ENCODE peak calls at places on chromosomes 3 and 15, in nine cellular contexts. G is lower leg skin; K is NCI-H774; T is naive thymus-derived CD8-positive, alpha-beta T cell; M is T follicular helper cell; J is EH; A is CD8-positive, alpha-beta memory T cell; N is HT1080; F is astrocyte of the spinal cord. Q is an unnamed sample.

GRCh38 chr3:37944243-37944955 is 46.2 kb upstream of the VILL start:
- DNase-seq in T (no peak), N (no peak), K (no peak), G (no peak), A (no peak), F (no peak), M (no peak), J (no peak), Q (no peak)

GRCh38 chr3:34284959-34285358 is 486.5 kb downstream of the PDCD6IP start:
- DNase-seq in F (no peak), A (no peak), G (no peak), M (no peak), N (no peak), J (no peak), T (no peak), K (no peak), Q (no peak)

GRCh38 chr15:80608688-80609087 is 86.4 kb upstream of the ABHD17C start:
- DNase-seq in G (no peak), F (no peak), T (no peak), J (no peak), N (no peak), A (no peak), M (no peak), K (no peak), Q (no peak)

GRCh38 chr3:53776494-53777101 is 69.6 kb downstream of the CHDH start:
- DNase-seq in J (peak), A (no peak), T (no peak), N (no peak), G (no peak), K (no peak), F (no peak), M (no peak), Q (no peak)

GRCh38 chr15:76973362-76973743 is 21.6 kb upstream of the PSTPIP1 start:
- DNase-seq in G (no peak), J (peak), F (no peak), M (peak), K (no peak), A (peak), N (peak), T (peak), Q (no peak)

GRCh38 chr3:132014105-132014504 is 20.7 kb downstream of the CPNE4 start:
- DNase-seq in G (no peak), J (no peak), M (no peak), A (no peak), N (no peak), K (no peak), F (no peak), T (no peak), Q (no peak)

GRCh38 chr15:36965561-36966342 is 134.6 kb downstream of the MEIS2 start:
- DNase-seq in N (no peak), M (no peak), A (no peak), K (no peak), G (no peak), F (peak), J (no peak), T (no peak), Q (no peak)

GRCh38 chr15:31525988-31526665 is 199.5 kb downstream of the KLF13 start:
- DNase-seq in M (no peak), A (no peak), J (no peak), N (no peak), G (no peak), T (no peak), F (no peak), K (no peak), Q (peak)

GRCh38 chr3:127588675-127589577 is 1.6 kb downstream of the TPRA1 start:
- DNase-seq in G (no peak), N (peak), J (peak), K (no peak), F (peak), A (no peak), T (no peak), M (no peak), Q (no peak)

GRCh38 chr3:34924961-34925360 is 714.4 kb upstream of the ARPP21 start:
- DNase-seq in K (no peak), A (no peak), T (no peak), J (no peak), N (no peak), G (no peak), F (no peak), M (no peak), Q (no peak)

GRCh38 chr15:89441295-89441762 is 55.1 kb downstream of the RHCG start:
- DNase-seq in G (no peak), J (no peak), A (no peak), F (no peak), N (no peak), K (no peak), M (no peak), T (no peak), Q (no peak)

GRCh38 chr15:90142216-90143175 is 40.2 kb upstream of the IDH2 start:
- DNase-seq in N (no peak), M (peak), T (peak), F (no peak), J (no peak), K (no peak), A (peak), G (no peak), Q (no peak)

GRCh38 chr3:171704814-171705213 is 105.5 kb downstream of the PLD1 start:
- DNase-seq in K (no peak), G (no peak), N (no peak), M (no peak), T (no peak), A (no peak), F (no peak), J (no peak), Q (no peak)

GRCh38 chr3:52291508-52292181 is 4.0 kb downstream of the GLYCTK start:
- DNase-seq in A (peak), F (no peak), G (no peak), K (no peak), T (peak), N (no peak), M (peak), J (peak), Q (no peak)

GRCh38 chr3:184766555-184767261 is 45.3 kb upstream of the VPS8 start:
- DNase-seq in J (peak), A (no peak), F (no peak), G (no peak), K (no peak), T (no peak), M (no peak), N (peak), Q (no peak)

GRCh38 chr15:46312133-46312740 is 677.4 kb downstream of the SQOR start:
- DNase-seq in M (peak), F (peak), J (peak), A (peak), K (peak), G (peak), N (peak), T (peak), Q (peak)

GRCh38 chr3:185460719-185461350 is 38.0 kb downstream of the TMEM41A start:
- DNase-seq in F (peak), M (no peak), N (peak), T (no peak), A (no peak), J (peak), G (no peak), K (no peak), Q (no peak)

GRCh38 chr3:76651784-76652183 is 388.1 kb upstream of the ROBO2 start:
- DNase-seq in J (no peak), M (no peak), T (no peak), F (no peak), G (no peak), A (no peak), N (no peak), K (no peak), Q (no peak)

GRCh38 chr3:53174346-53175250 is 13.6 kb downstream of the PRKCD start:
- DNase-seq in J (no peak), M (no peak), T (no peak), F (no peak), K (no peak), G (no peak), N (no peak), A (no peak), Q (no peak)

GRCh38 chr3:51198476-51198875 is 186.6 kb upstream of the MANF start:
- DNase-seq in M (no peak), N (peak), G (no peak), J (no peak), K (no peak), T (no peak), F (peak), A (no peak), Q (no peak)